ENCODE peak calls at places on chromosomes 16 and 17, in four cellular contexts. L is kidney epithelial cell, H is choroid plexus epithelial cell, S is thyroid gland. K is an unnamed sample.

GRCh38 chr16:54930034-54930938 is at the start of gene IRX5:
- DNase-seq in L (peak; percentile 66), H (peak; percentile 96), S (peak; percentile 67), K (peak; percentile 86)

GRCh38 chr17:27654654-27655524 is 23.9 kb downstream of the LGALS9 start:
- DNase-seq in L (no peak), H (peak; percentile 69), S (peak; percentile 64), K (no peak)

GRCh38 chr16:49455181-49455990 is 81.8 kb downstream of the C16orf78 start:
- DNase-seq in L (no peak), H (no peak), S (no peak), K (no peak)

GRCh38 chr17:73365934-73366623 is 54.3 kb upstream of the CDC42EP4 start:
- DNase-seq in L (no peak), H (peak; percentile 51), S (peak; percentile 23), K (no peak)

GRCh38 chr16:27427538-27427937 is 25.6 kb downstream of the IL21R start:
- DNase-seq in L (no peak), H (no peak), S (no peak), K (no peak)

GRCh38 chr17:81246343-81246670 is 7.2 kb downstream of the NDUFAF8 start:
- DNase-seq in L (no peak), H (no peak), S (no peak), K (no peak)

GRCh38 chr17:34709108-34709779 is 129.9 kb downstream of the TMEM132E start:
- DNase-seq in L (no peak), H (no peak), S (no peak), K (no peak)

GRCh38 chr16:87076331-87076949 is 240.8 kb downstream of the C16orf95 start:
- DNase-seq in L (no peak), H (no peak), S (no peak), K (no peak)

DNA sequence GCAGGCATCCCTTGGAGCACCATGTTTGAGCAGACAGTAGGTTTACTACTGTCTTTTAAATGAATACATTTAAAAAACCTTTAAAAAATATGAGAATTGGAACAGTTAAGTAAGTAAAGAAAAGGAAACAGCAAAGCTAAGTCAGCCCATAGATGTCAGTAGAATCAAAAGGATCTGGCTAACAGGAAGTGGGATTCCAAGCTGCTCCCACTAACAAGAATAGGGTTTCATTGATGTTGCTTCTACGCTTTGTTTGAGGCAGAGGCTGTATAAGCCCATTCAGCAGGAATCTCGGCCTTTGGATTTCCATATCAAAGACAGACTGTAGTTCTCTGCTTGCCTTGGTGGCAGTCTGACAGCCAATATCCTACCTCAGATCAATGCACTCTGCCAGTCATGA is 122.9 kb upstream of the ELAC2 start:
- DNase-seq in L (no peak), H (peak; percentile 16), S (no peak), K (no peak)
- TF ChIP-seq CTCF in L (no peak), H (peak; percentile 20), S (no peak), K (peak; percentile 3)

DNA sequence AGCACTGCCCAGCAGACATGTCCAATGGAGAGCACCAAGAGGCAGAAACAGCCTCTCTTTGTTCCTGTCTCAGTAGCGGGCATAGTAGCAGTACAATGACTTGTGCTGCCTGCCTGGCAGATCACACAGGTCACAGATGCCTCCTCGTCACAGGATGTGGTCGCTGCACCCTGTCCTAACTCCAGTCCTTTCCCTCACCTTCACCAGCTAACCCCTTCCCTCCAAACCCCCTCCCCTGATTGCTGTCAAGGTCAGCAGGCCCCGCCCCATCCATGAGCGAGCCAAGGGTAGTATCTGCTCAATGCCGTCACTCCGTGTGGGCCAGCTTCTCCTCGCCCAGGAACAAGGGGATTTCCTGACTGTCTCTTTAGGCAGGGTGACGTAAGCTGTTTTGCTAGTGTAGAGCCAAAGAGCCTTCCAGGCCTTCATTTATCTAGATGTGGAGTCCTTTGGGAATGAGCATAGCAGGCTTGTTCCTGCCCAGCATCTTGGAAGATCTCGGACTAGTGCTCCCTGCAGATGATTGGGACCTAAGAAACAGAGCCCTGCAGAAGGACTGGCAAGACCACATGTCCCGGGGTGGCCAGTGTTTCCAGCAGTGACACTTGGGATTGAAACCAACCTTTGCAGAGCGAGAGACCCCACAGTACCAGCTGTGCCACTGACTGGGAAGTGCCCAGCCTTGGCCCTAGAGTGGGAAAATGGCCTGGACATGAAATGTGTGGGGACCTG is 75.9 kb upstream of the TNRC6C start:
- DNase-seq in L (no peak), H (peak; percentile 86), S (no peak), K (no peak)
- H3K4me3 ChIP-seq in L (no peak overlapping the region), H (no peak overlapping the region), S (no peak overlapping the region), K (no peak overlapping the region)

DNA sequence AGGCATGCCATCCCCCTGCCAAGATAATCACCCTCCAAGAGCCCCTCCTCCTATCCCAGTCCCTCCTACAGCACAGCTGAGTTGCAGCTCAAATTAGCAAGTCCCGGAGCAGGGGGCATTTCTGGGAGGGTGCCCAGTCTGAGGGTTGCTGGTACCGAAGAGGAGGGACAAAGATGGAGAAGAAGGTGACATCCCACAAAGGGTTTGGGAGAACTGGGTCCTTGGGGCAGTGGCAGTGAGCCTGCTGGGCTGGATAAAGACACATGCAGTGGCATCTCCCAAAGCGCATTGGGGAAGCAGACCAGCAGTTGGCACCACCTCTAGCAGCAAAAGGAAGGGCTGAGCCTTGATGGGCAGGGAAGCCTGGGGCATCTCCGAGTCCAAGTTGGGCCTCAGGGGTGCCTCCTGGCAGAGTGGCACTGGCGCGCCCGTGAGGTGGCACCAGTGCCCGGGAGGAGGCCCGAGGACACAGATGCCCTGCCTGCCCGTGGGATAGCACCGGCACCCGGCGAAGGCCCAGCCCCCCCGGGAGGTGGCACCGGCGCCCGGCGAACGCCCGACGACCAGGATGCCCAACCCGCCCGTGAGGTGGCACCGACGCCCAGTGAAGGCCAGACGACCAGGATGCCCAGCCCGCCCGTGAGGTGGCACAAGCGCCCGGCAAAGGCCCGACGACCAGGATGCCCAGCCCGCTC is 622 bp downstream of the TOM1L2 start:
- DNase-seq in L (no peak), H (no peak), S (peak; percentile 64), K (no peak)
- TF ChIP-seq CTCF in L (no peak), H (no peak), S (no peak), K (no peak)

GRCh38 chr17:4469552-4469951 is 29.1 kb upstream of the SPNS2 start:
- DNase-seq in L (no peak), H (no peak), S (no peak), K (no peak)

GRCh38 chr17:4465786-4466185 is 32.0 kb downstream of the SPNS3 start:
- DNase-seq in L (no peak), H (no peak), S (no peak), K (no peak)

GRCh38 chr17:4463818-4464501 is 30.2 kb downstream of the SPNS3 start:
- DNase-seq in L (no peak), H (no peak), S (no peak), K (no peak)
- H3K4me3 ChIP-seq in L (no peak overlapping the region), H (no peak overlapping the region), S (no peak overlapping the region), K (no peak overlapping the region)

GRCh38 chr16:886084-886543 is 84.7 kb downstream of the LMF1 start:
- DNase-seq in L (no peak), H (no peak), S (no peak), K (no peak)
- TF ChIP-seq CTCF in L (no peak), H (no peak), S (no peak), K (no peak)

GRCh38 chr16:1503110-1503955 is 10.2 kb downstream of the TELO2 start:
- DNase-seq in L (no peak), H (no peak), S (no peak), K (no peak)

GRCh38 chr16:1506494-1507213 is 13.5 kb downstream of the TELO2 start:
- DNase-seq in L (no peak), H (no peak), S (no peak), K (no peak)

GRCh38 chr16:1508494-1509167 is 15.5 kb downstream of the TELO2 start:
- DNase-seq in L (no peak), H (no peak), S (no peak), K (no peak)

GRCh38 chr16:1505073-1505844 is 12.1 kb downstream of the TELO2 start:
- DNase-seq in L (no peak), H (no peak), S (no peak), K (no peak)

DNA sequence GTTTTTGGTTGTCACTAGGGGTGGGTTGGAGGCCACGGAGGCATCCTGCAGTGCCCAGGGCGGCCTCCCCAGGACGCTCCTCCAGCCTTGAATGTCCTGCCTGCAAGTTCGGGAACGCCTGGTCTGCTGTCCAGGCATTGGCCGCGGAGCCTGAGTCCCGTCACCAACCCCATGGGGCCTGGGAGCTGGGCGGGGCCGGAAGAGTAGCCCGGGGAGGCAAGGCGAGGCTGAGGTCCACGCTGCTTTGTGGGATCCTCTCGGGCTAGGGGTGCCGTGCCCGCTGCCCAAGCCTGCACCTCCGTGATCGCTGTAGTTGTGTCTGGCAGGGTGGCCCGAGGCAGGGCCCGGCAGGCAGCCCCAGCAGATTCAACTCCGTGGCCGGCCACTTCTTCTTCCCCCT is 12.8 kb downstream of the TELO2 start:
- DNase-seq in L (no peak), H (no peak), S (no peak), K (no peak)
- H3K4me3 ChIP-seq in L (no peak overlapping the region), H (no peak overlapping the region), S (no peak overlapping the region), K (no peak overlapping the region)

DNA sequence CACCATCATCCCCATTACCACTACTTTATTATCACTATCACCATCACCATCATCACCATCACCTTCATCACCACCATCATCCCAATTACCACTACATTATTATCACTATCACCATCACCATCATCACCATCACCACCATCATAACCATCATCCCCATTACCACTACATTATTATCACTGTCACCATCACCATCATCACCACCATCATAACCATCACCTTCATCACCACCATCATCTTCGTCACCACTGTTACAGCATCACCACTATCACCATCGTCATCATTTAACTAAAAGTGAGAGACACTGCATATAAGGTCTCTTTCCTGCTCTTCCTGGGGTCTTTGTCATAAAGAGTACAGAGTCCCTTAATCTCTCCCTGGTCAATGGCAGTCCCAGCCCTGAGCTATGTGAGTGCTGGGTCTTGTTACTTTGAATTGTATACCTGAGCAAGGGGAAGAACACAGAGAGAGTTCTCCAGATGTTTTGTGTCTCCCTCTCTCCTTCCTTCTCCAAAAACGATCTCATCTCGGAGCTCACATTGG is 133.5 kb downstream of the CMIP start:
- DNase-seq in L (no peak), H (no peak), S (no peak), K (no peak)
- TF ChIP-seq CTCF in L (no peak), H (no peak), S (no peak), K (no peak)